ENCODE peak calls at places on chromosomes 5 and 9, in eight cellular contexts. X is aorta, O is right cardiac atrium, Q is esophagus squamous epithelium, P is right atrium auricular region, A is pancreas, V is tibial artery, T is stomach. J is an unnamed sample. For H3K9me3, the result is how much of the 10 kb centered on the place peaks cover.

GRCh38 chr5:43304520-43304919 is 8.7 kb downstream of the HMGCS1 start:
- DNase-seq in X (no peak), O (no peak), Q (no peak), P (no peak), A (no peak), V (no peak), T (no peak), J (no peak)

GRCh38 chr5:95817430-95817829 is 5.1 kb downstream of the GLRX start:
- DNase-seq in X (no peak), O (no peak), Q (no peak), P (no peak), A (no peak), V (no peak), T (no peak), J (no peak)

GRCh38 chr9:114995681-114996221 is 65.4 kb upstream of the TNFSF8 start:
- DNase-seq in X (no peak), O (no peak), Q (no peak), P (no peak), A (no peak), V (no peak), T (peak), J (no peak)

GRCh38 chr5:133952729-133953567 is 15.5 kb downstream of the C5orf15 start:
- DNase-seq in X (peak), O (peak), Q (no peak), P (peak), A (no peak), V (peak), T (no peak), J (no peak)

GRCh38 chr5:119386945-119387344 is 31.1 kb downstream of the TNFAIP8 start:
- DNase-seq in X (no peak), O (no peak), Q (no peak), P (peak), A (no peak), V (peak), T (peak), J (peak)

GRCh38 chr9:124390812-124391658 is 24.2 kb downstream of the PSMB7 start:
- DNase-seq in X (no peak), O (no peak), Q (no peak), P (no peak), A (no peak), V (no peak), T (no peak), J (no peak)

GRCh38 chr5:153718713-153719112 is 228.2 kb downstream of the GRIA1 start:
- DNase-seq in X (no peak), O (peak), Q (no peak), P (no peak), A (no peak), V (peak), T (no peak), J (no peak)

GRCh38 chr5:1663186-1663585 is 136.5 kb downstream of the MRPL36 start:
- DNase-seq in X (peak), O (no peak), Q (no peak), P (peak), A (no peak), V (no peak), T (no peak), J (peak)

GRCh38 chr9:96186601-96187011 is 115.4 kb downstream of the HSD17B3 start:
- DNase-seq in X (no peak), O (peak), Q (no peak), P (no peak), A (peak), V (no peak), T (peak), J (peak)

GRCh38 chr9:116646661-116647514 is 40.2 kb upstream of the TRIM32 start:
- DNase-seq in X (no peak), O (no peak), Q (no peak), P (no peak), A (no peak), V (no peak), T (no peak), J (peak)

GRCh38 chr5:143495823-143496275 is 92.4 kb upstream of the NR3C1 start:
- DNase-seq in X (no peak), O (peak), Q (no peak), P (no peak), A (no peak), V (no peak), T (no peak), J (no peak)

GRCh38 chr9:97984188-97985057 is 1.3 kb downstream of the ANP32B start:
- DNase-seq in X (peak), O (peak), Q (peak), P (peak), A (peak), V (peak), T (peak), J (peak)

GRCh38 chr9:13550519-13550918 is 271.0 kb upstream of the MPDZ start:
- DNase-seq in X (no peak), O (no peak), Q (no peak), P (no peak), A (no peak), V (no peak), T (no peak), J (no peak)

GRCh38 chr5:14599717-14600116 is 18.1 kb downstream of the OTULINL start:
- DNase-seq in X (no peak), O (no peak), Q (no peak), P (no peak), A (no peak), V (no peak), T (no peak), J (no peak)

GRCh38 chr5:115170128-115170923 is 618 bp upstream of the TRIM36 start:
- DNase-seq in X (peak), O (peak), Q (no peak), P (no peak), A (no peak), V (no peak), T (no peak), J (no peak)

GRCh38 chr5:42396111-42396510 is 27.1 kb upstream of the GHR start:
- DNase-seq in X (no peak), O (no peak), Q (no peak), P (no peak), A (no peak), V (no peak), T (no peak), J (no peak)

GRCh38 chr9:96025995-96026572 is 150.6 kb downstream of the ERCC6L2 start:
- DNase-seq in X (no peak), O (peak), Q (no peak), P (no peak), A (no peak), V (no peak), T (no peak), J (peak)

GRCh38 chr9:91734371-91734981 is 215.6 kb downstream of the ROR2 start:
- DNase-seq in X (peak), O (peak), Q (peak), P (peak), A (peak), V (no peak), T (peak), J (peak)

GRCh38 chr5:26894719-26895263 is 143.6 kb downstream of the CDH9 start:
- DNase-seq in X (no peak), O (no peak), Q (no peak), P (no peak), A (no peak), V (no peak), T (no peak), J (no peak)

GRCh38 chr5:140780512-140780911 is 5.4 kb upstream of the PCDHA1 start:
- DNase-seq in X (no peak), O (no peak), Q (no peak), P (no peak), A (no peak), V (no peak), T (no peak), J (no peak)
- H3K9me3 ChIP-seq in X (under half), O (under half), Q (half or more), P (half or more), A (under half), V (half or more), T (under half), J (under half)

GRCh38 chr9:137725598-137725997 is 106.8 kb downstream of the EHMT1 start:
- DNase-seq in X (no peak), O (no peak), Q (no peak), P (no peak), A (no peak), V (no peak), T (no peak), J (no peak)
- H3K9me3 ChIP-seq in X (under half), O (under half), Q (under half), P (under half), A (under half), V (under half), T (under half), J (under half)

DNA sequence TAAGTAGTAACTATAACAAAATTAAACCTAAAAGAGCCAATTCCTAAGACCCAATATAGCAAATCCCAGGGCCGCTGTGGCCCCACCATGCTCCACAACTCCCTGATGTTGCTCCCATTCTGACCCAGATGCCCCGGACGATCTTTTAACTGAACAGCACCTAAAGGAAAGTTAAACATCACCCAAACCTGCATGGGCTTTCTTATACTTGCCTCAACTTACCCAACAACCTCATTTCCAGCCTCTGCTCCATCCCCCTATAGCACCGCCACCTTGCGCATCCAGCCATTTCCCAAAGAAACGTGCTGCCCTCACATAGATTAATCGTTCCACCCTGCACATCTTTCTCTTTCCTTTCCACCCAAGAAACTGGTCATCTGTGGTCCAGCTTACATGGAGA is 54.6 kb downstream of the ZNF354C start:
- DNase-seq in X (peak), O (no peak), Q (no peak), P (peak), A (no peak), V (peak), T (peak), J (no peak)
- H3K9me3 ChIP-seq in X (under half), O (under half), Q (half or more), P (half or more), A (under half), V (half or more), T (under half), J (under half)

DNA sequence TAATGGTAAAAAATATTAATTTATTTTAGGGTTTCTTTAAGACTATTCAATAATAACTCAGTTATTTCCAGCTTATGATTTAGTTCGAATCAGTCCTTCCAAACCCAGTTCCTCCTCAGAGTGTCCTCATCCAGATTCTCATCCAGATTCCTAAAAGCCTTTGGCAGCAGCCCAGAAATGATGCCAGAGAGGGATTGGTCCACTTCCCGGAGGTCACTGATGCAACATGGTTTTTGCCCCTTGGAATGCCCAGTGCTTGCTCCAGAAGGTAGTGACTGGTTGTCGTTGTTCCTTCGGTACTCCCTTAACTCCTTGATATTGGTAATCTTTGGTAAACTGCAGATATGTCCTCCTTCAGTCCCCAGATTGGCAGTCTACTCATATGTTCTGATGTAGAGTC is 493.1 kb upstream of the DMAC1 start:
- DNase-seq in X (no peak), O (no peak), Q (no peak), P (no peak), A (no peak), V (no peak), T (no peak), J (no peak)
- H3K9me3 ChIP-seq in X (under half), O (under half), Q (under half), P (under half), A (under half), V (under half), T (under half), J (under half)

J was measured in hepatocyte.